ENCODE peak calls at places on chromosomes 16 and 17, in nine cellular contexts. One of them, this sample, is unnamed.

GRCh38 chr16:14011846-14012245 is 59.3 kb upstream of the MRTFB start:
- DNase-seq in tibial artery: no peak
- DNase-seq in psoas muscle: peak
- DNase-seq in suprapubic skin: no peak
- DNase-seq in upper lobe of right lung: no peak
- DNase-seq in GM23248: no peak
- DNase-seq in aorta: peak
- DNase-seq in thoracic aorta: no peak
- DNase-seq in HL-60: no peak
- DNase-seq in this sample: no peak

GRCh38 chr17:22435231-22435974 is 743.1 kb downstream of the KCNJ18 start:
- DNase-seq in upper lobe of right lung: no peak
- DNase-seq in thoracic aorta: no peak
- DNase-seq in tibial artery: no peak
- DNase-seq in GM23248: no peak
- DNase-seq in psoas muscle: no peak
- DNase-seq in HL-60: no peak
- DNase-seq in suprapubic skin: no peak
- DNase-seq in aorta: no peak
- DNase-seq in this sample: no peak

GRCh38 chr17:8393470-8394231 is 4.0 kb downstream of the RNF222 start:
- DNase-seq in HL-60: peak
- DNase-seq in aorta: peak
- DNase-seq in thoracic aorta: no peak
- DNase-seq in tibial artery: no peak
- DNase-seq in GM23248: no peak
- DNase-seq in psoas muscle: no peak
- DNase-seq in suprapubic skin: no peak
- DNase-seq in upper lobe of right lung: no peak
- DNase-seq in this sample: no peak

GRCh38 chr16:80167657-80168056 is 373.1 kb upstream of the DYNLRB2 start:
- DNase-seq in GM23248: no peak
- DNase-seq in tibial artery: no peak
- DNase-seq in suprapubic skin: no peak
- DNase-seq in thoracic aorta: no peak
- DNase-seq in upper lobe of right lung: no peak
- DNase-seq in HL-60: no peak
- DNase-seq in psoas muscle: no peak
- DNase-seq in aorta: no peak
- DNase-seq in this sample: no peak

GRCh38 chr17:35132816-35133550 is 9.1 kb downstream of the NLE1 start:
- DNase-seq in psoas muscle: no peak
- DNase-seq in HL-60: no peak
- DNase-seq in tibial artery: no peak
- DNase-seq in suprapubic skin: no peak
- DNase-seq in aorta: no peak
- DNase-seq in thoracic aorta: no peak
- DNase-seq in upper lobe of right lung: no peak
- DNase-seq in GM23248: no peak
- DNase-seq in this sample: no peak

GRCh38 chr17:7025240-7025639 is 2.4 kb downstream of the BCL6B start:
- DNase-seq in thoracic aorta: no peak
- DNase-seq in HL-60: no peak
- DNase-seq in upper lobe of right lung: no peak
- DNase-seq in suprapubic skin: no peak
- DNase-seq in tibial artery: no peak
- DNase-seq in aorta: no peak
- DNase-seq in psoas muscle: no peak
- DNase-seq in GM23248: no peak
- DNase-seq in this sample: no peak

GRCh38 chr17:43224146-43224705 is 4.2 kb downstream of the CCDC200 start:
- DNase-seq in HL-60: peak
- DNase-seq in upper lobe of right lung: peak
- DNase-seq in GM23248: no peak
- DNase-seq in thoracic aorta: no peak
- DNase-seq in tibial artery: no peak
- DNase-seq in suprapubic skin: peak
- DNase-seq in psoas muscle: no peak
- DNase-seq in aorta: no peak
- DNase-seq in this sample: no peak

GRCh38 chr17:4304417-4305027 is 40.7 kb upstream of the ANKFY1 start:
- DNase-seq in aorta: peak
- DNase-seq in upper lobe of right lung: no peak
- DNase-seq in HL-60: peak
- DNase-seq in GM23248: peak
- DNase-seq in psoas muscle: no peak
- DNase-seq in tibial artery: peak
- DNase-seq in suprapubic skin: no peak
- DNase-seq in thoracic aorta: no peak
- DNase-seq in this sample: peak

GRCh38 chr16:26273607-26274006 is 581.8 kb downstream of the HS3ST4 start:
- DNase-seq in HL-60: no peak
- DNase-seq in suprapubic skin: no peak
- DNase-seq in psoas muscle: no peak
- DNase-seq in tibial artery: no peak
- DNase-seq in upper lobe of right lung: no peak
- DNase-seq in GM23248: no peak
- DNase-seq in aorta: no peak
- DNase-seq in thoracic aorta: no peak
- DNase-seq in this sample: no peak

GRCh38 chr16:80909720-80910119 is 97.0 kb downstream of the CMC2 start:
- DNase-seq in upper lobe of right lung: no peak
- DNase-seq in GM23248: no peak
- DNase-seq in psoas muscle: no peak
- DNase-seq in suprapubic skin: no peak
- DNase-seq in HL-60: no peak
- DNase-seq in aorta: no peak
- DNase-seq in tibial artery: no peak
- DNase-seq in thoracic aorta: no peak
- DNase-seq in this sample: no peak

GRCh38 chr16:27237229-27238015 is 31.1 kb downstream of the NSMCE1 start:
- DNase-seq in thoracic aorta: no peak
- DNase-seq in HL-60: peak
- DNase-seq in upper lobe of right lung: peak
- DNase-seq in GM23248: no peak
- DNase-seq in suprapubic skin: no peak
- DNase-seq in tibial artery: no peak
- DNase-seq in aorta: peak
- DNase-seq in psoas muscle: no peak
- DNase-seq in this sample: peak

GRCh38 chr17:43940630-43941029 is 1.6 kb downstream of the PPY start:
- DNase-seq in HL-60: peak
- DNase-seq in upper lobe of right lung: no peak
- DNase-seq in suprapubic skin: no peak
- DNase-seq in aorta: no peak
- DNase-seq in psoas muscle: no peak
- DNase-seq in tibial artery: no peak
- DNase-seq in thoracic aorta: no peak
- DNase-seq in GM23248: peak
- DNase-seq in this sample: no peak

GRCh38 chr16:30092373-30093010 is 768 bp upstream of the TBX6 start:
- DNase-seq in HL-60: peak
- DNase-seq in upper lobe of right lung: peak
- DNase-seq in GM23248: peak
- DNase-seq in psoas muscle: peak
- DNase-seq in thoracic aorta: no peak
- DNase-seq in suprapubic skin: peak
- DNase-seq in tibial artery: peak
- DNase-seq in aorta: peak
- DNase-seq in this sample: peak

GRCh38 chr17:79824893-79825579 is 14.2 kb downstream of the CBX4 start:
- DNase-seq in HL-60: no peak
- DNase-seq in thoracic aorta: no peak
- DNase-seq in GM23248: no peak
- DNase-seq in tibial artery: no peak
- DNase-seq in aorta: no peak
- DNase-seq in suprapubic skin: no peak
- DNase-seq in upper lobe of right lung: no peak
- DNase-seq in psoas muscle: no peak
- DNase-seq in this sample: no peak

GRCh38 chr16:12398029-12398735 is 405.5 kb downstream of the CPPED1 start:
- DNase-seq in HL-60: no peak
- DNase-seq in GM23248: no peak
- DNase-seq in thoracic aorta: no peak
- DNase-seq in upper lobe of right lung: no peak
- DNase-seq in suprapubic skin: no peak
- DNase-seq in tibial artery: no peak
- DNase-seq in aorta: no peak
- DNase-seq in psoas muscle: no peak
- DNase-seq in this sample: no peak

GRCh38 chr16:67885545-67885944 is 860 bp downstream of the NRN1L start:
- DNase-seq in HL-60: no peak
- DNase-seq in upper lobe of right lung: no peak
- DNase-seq in suprapubic skin: no peak
- DNase-seq in psoas muscle: no peak
- DNase-seq in thoracic aorta: no peak
- DNase-seq in tibial artery: no peak
- DNase-seq in GM23248: no peak
- DNase-seq in aorta: no peak
- DNase-seq in this sample: no peak

GRCh38 chr16:67883872-67884261 is 818 bp upstream of the NRN1L start:
- DNase-seq in thoracic aorta: no peak
- DNase-seq in aorta: peak
- DNase-seq in upper lobe of right lung: peak
- DNase-seq in psoas muscle: peak
- DNase-seq in suprapubic skin: no peak
- DNase-seq in GM23248: peak
- DNase-seq in tibial artery: peak
- DNase-seq in HL-60: peak
- DNase-seq in this sample: peak

GRCh38 chr16:67883146-67883871 is 1.4 kb upstream of the NRN1L start:
- DNase-seq in GM23248: no peak
- DNase-seq in HL-60: no peak
- DNase-seq in upper lobe of right lung: no peak
- DNase-seq in suprapubic skin: no peak
- DNase-seq in aorta: no peak
- DNase-seq in tibial artery: no peak
- DNase-seq in thoracic aorta: no peak
- DNase-seq in psoas muscle: no peak
- DNase-seq in this sample: no peak

GRCh38 chr16:67885976-67886375 is 1.3 kb downstream of the NRN1L start:
- DNase-seq in upper lobe of right lung: no peak
- DNase-seq in HL-60: no peak
- DNase-seq in thoracic aorta: no peak
- DNase-seq in tibial artery: no peak
- DNase-seq in aorta: no peak
- DNase-seq in GM23248: no peak
- DNase-seq in suprapubic skin: no peak
- DNase-seq in psoas muscle: no peak
- DNase-seq in this sample: no peak

DNA sequence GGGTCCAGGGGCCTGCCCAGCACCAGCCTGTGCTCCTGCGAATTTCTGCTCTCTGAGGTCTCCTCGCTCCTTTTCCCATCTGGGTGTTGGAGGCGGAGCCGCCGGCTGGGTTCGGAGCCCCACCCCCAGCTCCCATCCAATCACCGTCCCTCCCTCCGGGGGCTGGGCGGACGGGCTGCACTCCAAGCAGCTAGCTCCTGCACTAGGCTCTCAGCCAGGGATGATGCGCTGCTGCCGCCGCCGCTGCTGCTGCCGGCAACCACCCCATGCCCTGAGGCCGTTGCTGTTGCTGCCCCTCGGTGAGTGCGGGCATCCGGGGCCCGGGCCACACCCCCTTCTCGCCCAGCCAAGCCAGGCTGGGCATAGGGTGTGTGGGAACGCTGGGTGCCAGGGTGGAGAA is at the start of gene NRN1L:
- DNase-seq in tibial artery: peak
- DNase-seq in GM23248: peak
- DNase-seq in HL-60: no peak
- DNase-seq in suprapubic skin: peak
- DNase-seq in thoracic aorta: peak
- DNase-seq in upper lobe of right lung: peak
- DNase-seq in aorta: peak
- DNase-seq in psoas muscle: peak
- DNase-seq in this sample: peak
- H3K4me3 ChIP-seq in tibial artery: peak
- H3K4me3 ChIP-seq in GM23248: no peak
- H3K4me3 ChIP-seq in HL-60: no peak
- H3K4me3 ChIP-seq in suprapubic skin: peak
- H3K4me3 ChIP-seq in thoracic aorta: peak
- H3K4me3 ChIP-seq in upper lobe of right lung: no peak
- H3K4me3 ChIP-seq in aorta: no peak
- H3K4me3 ChIP-seq in psoas muscle: peak
- H3K4me3 ChIP-seq in this sample: no peak

DNA sequence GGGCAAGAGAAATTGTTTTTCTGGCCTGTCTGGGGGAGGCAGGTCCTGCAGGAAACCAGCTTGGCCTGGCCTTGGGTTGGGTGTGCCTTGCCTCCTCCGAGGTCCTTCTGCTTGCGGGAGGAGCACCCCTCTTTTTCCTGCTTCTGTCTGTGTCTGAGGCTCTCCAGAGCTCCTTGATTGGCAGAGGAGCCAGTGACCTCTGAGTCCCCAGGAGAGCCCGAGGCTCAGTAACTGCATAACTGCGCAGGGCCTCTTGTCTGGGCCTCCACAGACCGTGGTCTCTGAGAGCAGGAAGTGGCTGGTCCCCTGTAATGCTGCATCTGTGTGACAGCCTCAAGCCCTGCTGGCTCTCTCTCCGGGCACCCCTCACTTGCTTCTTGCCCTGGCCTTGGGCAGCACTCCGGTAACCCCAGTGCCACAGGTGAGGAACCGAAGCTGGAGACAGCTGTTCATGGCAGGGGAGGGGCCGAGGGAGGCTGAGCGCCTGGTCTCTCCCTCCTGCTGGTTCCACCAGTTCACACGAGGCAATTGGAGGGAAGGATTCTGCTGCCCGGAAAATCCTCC is 1.6 kb downstream of the CAPN15 start:
- DNase-seq in thoracic aorta: no peak
- DNase-seq in suprapubic skin: no peak
- DNase-seq in upper lobe of right lung: no peak
- DNase-seq in aorta: no peak
- DNase-seq in tibial artery: no peak
- DNase-seq in HL-60: peak
- DNase-seq in psoas muscle: no peak
- DNase-seq in GM23248: no peak
- DNase-seq in this sample: no peak
- H3K27ac ChIP-seq in thoracic aorta: no peak
- H3K27ac ChIP-seq in suprapubic skin: peak
- H3K27ac ChIP-seq in upper lobe of right lung: peak
- H3K27ac ChIP-seq in aorta: no peak
- H3K27ac ChIP-seq in tibial artery: no peak
- H3K27ac ChIP-seq in HL-60: peak
- H3K27ac ChIP-seq in psoas muscle: peak
- H3K27ac ChIP-seq in GM23248: peak
- H3K27ac ChIP-seq in this sample: peak

GRCh38 chr17:49371178-49371834 is 9.3 kb upstream of the ZNF652 start:
- DNase-seq in upper lobe of right lung: no peak
- DNase-seq in tibial artery: no peak
- DNase-seq in psoas muscle: no peak
- DNase-seq in aorta: no peak
- DNase-seq in suprapubic skin: peak
- DNase-seq in HL-60: no peak
- DNase-seq in thoracic aorta: no peak
- DNase-seq in GM23248: no peak
- DNase-seq in this sample: no peak
- H3K4me3 ChIP-seq in upper lobe of right lung: no peak
- H3K4me3 ChIP-seq in tibial artery: no peak
- H3K4me3 ChIP-seq in psoas muscle: no peak
- H3K4me3 ChIP-seq in aorta: no peak
- H3K4me3 ChIP-seq in suprapubic skin: no peak
- H3K4me3 ChIP-seq in HL-60: no peak
- H3K4me3 ChIP-seq in thoracic aorta: no peak
- H3K4me3 ChIP-seq in GM23248: no peak
- H3K4me3 ChIP-seq in this sample: no peak

GRCh38 chr16:89909777-89910716 is 8.6 kb upstream of the MC1R start:
- DNase-seq in psoas muscle: peak
- DNase-seq in aorta: peak
- DNase-seq in thoracic aorta: no peak
- DNase-seq in suprapubic skin: peak
- DNase-seq in GM23248: peak
- DNase-seq in upper lobe of right lung: peak
- DNase-seq in HL-60: peak
- DNase-seq in tibial artery: peak
- DNase-seq in this sample: peak
- H3K27ac ChIP-seq in psoas muscle: no peak
- H3K27ac ChIP-seq in aorta: no peak
- H3K27ac ChIP-seq in thoracic aorta: no peak
- H3K27ac ChIP-seq in suprapubic skin: no peak
- H3K27ac ChIP-seq in GM23248: peak
- H3K27ac ChIP-seq in upper lobe of right lung: no peak
- H3K27ac ChIP-seq in HL-60: no peak
- H3K27ac ChIP-seq in tibial artery: no peak
- H3K27ac ChIP-seq in this sample: no peak